ENCODE peak calls at places on chromosomes 5 and 9, in five cellular contexts. R, O, P, D and E are unnamed samples.

GRCh38 chr9:35844628-35845301 is 15.7 kb downstream of the TMEM8B start:
- DNase-seq in R (no peak), O (peak), P (peak), D (peak), E (peak)

GRCh38 chr5:133249593-133249992 is 197.8 kb downstream of the HSPA4 start:
- DNase-seq in R (no peak), O (no peak), P (no peak), D (no peak), E (no peak)

GRCh38 chr5:10364186-10364689 is 10.7 kb downstream of the MARCHF6 start:
- DNase-seq in R (no peak), O (no peak), P (no peak), D (no peak), E (no peak)

GRCh38 chr5:150502106-150502505 is 5.8 kb upstream of the NDST1 start:
- DNase-seq in R (no peak), O (no peak), P (no peak), D (no peak), E (no peak)

GRCh38 chr9:131397100-131397790 is 3.4 kb downstream of the PRRC2B start:
- DNase-seq in R (no peak), O (no peak), P (no peak), D (peak), E (peak)

GRCh38 chr5:169649486-169649885 is 12.4 kb downstream of the DOCK2 start:
- DNase-seq in R (no peak), O (no peak), P (no peak), D (no peak), E (no peak)

GRCh38 chr5:77560677-77561263 is 68.7 kb upstream of the WDR41 start:
- DNase-seq in R (no peak), O (peak), P (no peak), D (peak), E (no peak)

GRCh38 chr5:165224366-165224765 is 1718.9 kb downstream of the MAT2B start:
- DNase-seq in R (no peak), O (no peak), P (no peak), D (no peak), E (no peak)

GRCh38 chr5:167906209-167906853 is 385.1 kb upstream of the WWC1 start:
- DNase-seq in R (no peak), O (no peak), P (no peak), D (no peak), E (no peak)

GRCh38 chr5:115309751-115310370 is 13.4 kb upstream of the CCDC112 start:
- DNase-seq in R (no peak), O (peak), P (no peak), D (peak), E (no peak)

GRCh38 chr9:31210982-31211570 is 1173.4 kb upstream of the ACO1 start:
- DNase-seq in R (no peak), O (no peak), P (no peak), D (no peak), E (peak)

GRCh38 chr5:172690258-172691075 is 49.4 kb downstream of the NEURL1B start:
- DNase-seq in R (no peak), O (no peak), P (no peak), D (no peak), E (no peak)

GRCh38 chr5:95022967-95023695 is 261.8 kb downstream of the MCTP1 start:
- DNase-seq in R (no peak), O (peak), P (no peak), D (no peak), E (no peak)

GRCh38 chr9:131754846-131755245 is 15.0 kb upstream of the RAPGEF1 start:
- DNase-seq in R (no peak), O (no peak), P (no peak), D (no peak), E (no peak)

GRCh38 chr9:76373777-76374474 is 20.3 kb downstream of the RFK start:
- DNase-seq in R (no peak), O (no peak), P (no peak), D (no peak), E (no peak)

GRCh38 chr9:134689320-134690181 is 47.9 kb downstream of the COL5A1 start:
- DNase-seq in R (peak), O (peak), P (peak), D (peak), E (peak)

GRCh38 chr5:163916376-163916775 is 411.0 kb downstream of the MAT2B start:
- DNase-seq in R (no peak), O (peak), P (peak), D (peak), E (no peak)

GRCh38 chr9:20087481-20087880 is 298.6 kb upstream of the SLC24A2 start:
- DNase-seq in R (no peak), O (peak), P (no peak), D (no peak), E (no peak)

GRCh38 chr9:109972026-109973005 is 192.3 kb downstream of the PALM2AKAP2 start:
- DNase-seq in R (no peak), O (no peak), P (no peak), D (no peak), E (no peak)
- TF ChIP-seq CTCF in R (no peak), O (no peak), P (no peak), D (no peak), E (peak)

GRCh38 chr5:36073595-36074216 is 7.0 kb upstream of the UGT3A2 start:
- DNase-seq in R (no peak), O (peak), P (no peak), D (no peak), E (no peak)
- TF ChIP-seq CTCF in R (no peak), O (peak), P (no peak), D (no peak), E (peak)

GRCh38 chr9:27247756-27248155 is 49.2 kb downstream of the EQTN start:
- DNase-seq in R (no peak), O (peak), P (peak), D (peak), E (no peak)
- TF ChIP-seq CTCF in R (peak), O (peak), P (peak), D (peak), E (peak)

GRCh38 chr9:87640385-87640795 is 85.5 kb upstream of the CTSL start:
- DNase-seq in R (no peak), O (peak), P (no peak), D (peak), E (no peak)
- TF ChIP-seq CTCF in R (no peak), O (no peak), P (no peak), D (no peak), E (no peak)

GRCh38 chr9:87711857-87712800 is 13.8 kb upstream of the CTSL start:
- DNase-seq in R (no peak), O (peak), P (peak), D (peak), E (no peak)
- TF ChIP-seq CTCF in R (no peak), O (no peak), P (no peak), D (no peak), E (no peak)

GRCh38 chr9:14654932-14655331 is 38.3 kb downstream of the ZDHHC21 start:
- DNase-seq in R (no peak), O (peak), P (no peak), D (peak), E (no peak)

GRCh38 chr9:14653511-14653910 is 39.7 kb downstream of the ZDHHC21 start:
- DNase-seq in R (no peak), O (no peak), P (no peak), D (no peak), E (no peak)

GRCh38 chr9:14652729-14653377 is 40.4 kb downstream of the ZDHHC21 start:
- DNase-seq in R (no peak), O (peak), P (no peak), D (peak), E (no peak)
- TF ChIP-seq CTCF in R (peak), O (peak), P (no peak), D (peak), E (peak)

DNA sequence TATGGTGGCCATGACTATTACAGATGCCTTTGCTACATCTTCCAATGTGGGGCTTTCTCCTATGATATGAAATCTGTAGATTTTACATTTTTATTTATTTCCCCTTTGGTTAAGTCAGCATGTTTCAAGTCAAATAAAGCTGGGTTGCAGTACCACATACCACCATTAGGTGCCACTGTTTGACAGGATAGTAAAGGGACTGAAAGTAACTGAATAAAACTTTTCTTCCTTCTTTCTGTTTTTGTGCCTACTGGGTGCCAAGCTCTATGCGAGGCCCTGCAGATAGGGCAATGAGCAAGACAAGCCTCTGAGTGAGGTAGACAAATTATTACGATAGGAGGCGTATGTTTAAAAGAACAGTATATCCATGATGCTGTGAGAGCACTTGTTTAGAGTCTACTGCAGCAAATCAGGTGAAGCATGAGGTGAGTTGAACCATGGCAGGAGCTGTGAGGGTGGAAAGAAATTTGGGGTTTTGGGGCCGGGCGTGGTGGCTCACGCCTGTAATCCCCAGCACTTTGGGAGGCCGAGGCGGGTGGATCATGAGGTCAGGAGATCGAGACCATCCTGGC is 64.8 kb downstream of the GDNF start:
- DNase-seq in R (no peak), O (peak), P (no peak), D (no peak), E (no peak)
- TF ChIP-seq CTCF in R (peak), O (peak), P (peak), D (peak), E (peak)